ENCODE peak calls at places on chromosomes 5 and 9, in nine cellular contexts. N, M, Y, C, X, P, F, B and G are unnamed samples.

GRCh38 chr5:130400091-130400490 is 495.8 kb downstream of the CHSY3 start:
- DNase-seq in N (no peak), M (no peak), Y (peak; percentile 7), C (no peak), X (no peak), P (no peak), F (peak; percentile 42), B (no peak), G (no peak)

GRCh38 chr9:36862206-36863145 is 171.6 kb downstream of the PAX5 start:
- DNase-seq in N (peak; percentile 46), M (no peak), Y (peak; percentile 46), C (no peak), X (peak; percentile 62), P (no peak), F (peak; percentile 40), B (peak; percentile 80), G (no peak)

GRCh38 chr5:119347996-119348395 is 7.8 kb upstream of the TNFAIP8 start:
- DNase-seq in N (no peak), M (no peak), Y (no peak), C (no peak), X (no peak), P (no peak), F (no peak), B (peak; percentile 24), G (no peak)

GRCh38 chr5:94863951-94864350 is 245.5 kb downstream of the SLF1 start:
- DNase-seq in N (no peak), M (no peak), Y (no peak), C (no peak), X (no peak), P (no peak), F (no peak), B (no peak), G (no peak)

GRCh38 chr5:139273572-139274264 is 19.8 kb upstream of the MATR3 start:
- DNase-seq in N (peak; percentile 94), M (peak; percentile 94), Y (peak; percentile 82), C (peak; percentile 57), X (peak; percentile 93), P (peak; percentile 96), F (peak; percentile 81), B (peak; percentile 97), G (no peak)

GRCh38 chr9:124590886-124591641 is 83.9 kb upstream of the NR5A1 start:
- DNase-seq in N (peak; percentile 39), M (no peak), Y (no peak), C (no peak), X (no peak), P (no peak), F (no peak), B (no peak), G (no peak)

GRCh38 chr5:162174358-162174757 is 106.8 kb downstream of the GABRG2 start:
- DNase-seq in N (no peak), M (no peak), Y (no peak), C (no peak), X (no peak), P (no peak), F (no peak), B (no peak), G (no peak)

GRCh38 chr5:175895701-175896102 is 24.3 kb downstream of the CPLX2 start:
- DNase-seq in N (no peak), M (no peak), Y (no peak), C (no peak), X (no peak), P (no peak), F (no peak), B (no peak), G (no peak)

GRCh38 chr9:99690573-99690972 is 131.1 kb upstream of the NR4A3 start:
- DNase-seq in N (no peak), M (no peak), Y (no peak), C (no peak), X (no peak), P (no peak), F (no peak), B (no peak), G (no peak)

GRCh38 chr5:55188656-55189380 is 15.8 kb upstream of the CDC20B start:
- DNase-seq in N (no peak), M (no peak), Y (no peak), C (no peak), X (no peak), P (no peak), F (no peak), B (no peak), G (no peak)

GRCh38 chr9:3674561-3674960 is 148.8 kb upstream of the RFX3 start:
- DNase-seq in N (no peak), M (no peak), Y (no peak), C (no peak), X (no peak), P (no peak), F (no peak), B (no peak), G (no peak)

GRCh38 chr9:35603986-35604577 is 980 bp upstream of the TESK1 start:
- DNase-seq in N (peak; percentile 100), M (peak; percentile 100), Y (peak; percentile 98), C (peak; percentile 99), X (peak; percentile 100), P (peak; percentile 100), F (peak; percentile 100), B (peak; percentile 97), G (peak; percentile 100)
- TF ChIP-seq POLR2AphosphoS5 in N (peak; percentile 87), M (peak; percentile 78), Y (peak; percentile 84), C (peak; percentile 88), X (peak; percentile 87), P (peak; percentile 99), F (no peak), B (peak; percentile 85), G (peak; percentile 99)

DNA sequence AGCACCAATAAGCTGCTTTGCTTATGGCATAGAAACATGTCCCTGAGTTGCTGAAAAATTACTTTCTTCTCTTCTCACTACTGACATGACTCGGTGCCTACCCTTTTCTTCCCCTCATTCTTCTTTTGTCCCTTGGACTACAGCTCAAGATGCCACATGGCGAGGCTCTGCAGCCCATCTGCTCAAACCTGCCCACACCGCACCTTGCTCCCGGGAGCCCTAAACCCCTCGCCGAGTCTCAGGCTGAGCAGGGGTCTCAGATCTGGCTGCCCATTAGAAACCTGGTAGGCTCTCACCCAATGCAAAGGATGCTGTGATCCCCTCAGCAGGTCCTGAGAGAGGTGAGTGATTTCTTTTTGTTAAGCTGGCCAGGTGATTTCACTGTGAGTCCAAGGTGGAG is 251.7 kb upstream of the IRX1 start:
- DNase-seq in N (no peak), M (peak; percentile 40), Y (no peak), C (no peak), X (no peak), P (no peak), F (no peak), B (no peak), G (no peak)
- H3K9me3 ChIP-seq in N (no peaks in the 10 kb centered on the region), M (no peaks in the 10 kb centered on the region), Y (no peaks in the 10 kb centered on the region), C (no peaks in the 10 kb centered on the region), X (peaks cover 9% of the 10 kb centered on the region), P (no peaks in the 10 kb centered on the region), F (peaks cover 4% of the 10 kb centered on the region), B (no peaks in the 10 kb centered on the region), G (no peaks in the 10 kb centered on the region)

GRCh38 chr5:149583394-149583793 is 2.1 kb downstream of the ARHGEF37 start:
- DNase-seq in N (peak; percentile 30), M (no peak), Y (no peak), C (no peak), X (peak; percentile 76), P (no peak), F (peak; percentile 72), B (no peak), G (peak; percentile 78)

GRCh38 chr5:149581192-149581861 is at the start of gene ARHGEF37:
- DNase-seq in N (peak; percentile 91), M (peak; percentile 96), Y (peak; percentile 12), C (peak; percentile 88), X (peak; percentile 96), P (peak; percentile 95), F (peak; percentile 93), B (peak; percentile 87), G (peak; percentile 83)

GRCh38 chr5:149580808-149581191 is 498 bp upstream of the ARHGEF37 start:
- DNase-seq in N (no peak), M (no peak), Y (no peak), C (no peak), X (no peak), P (no peak), F (no peak), B (no peak), G (no peak)

GRCh38 chr5:149584106-149584505 is 2.8 kb downstream of the ARHGEF37 start:
- DNase-seq in N (no peak), M (no peak), Y (no peak), C (no peak), X (no peak), P (no peak), F (no peak), B (no peak), G (peak; percentile 11)

GRCh38 chr5:149581931-149582768 is 852 bp downstream of the ARHGEF37 start:
- DNase-seq in N (peak; percentile 44), M (no peak), Y (no peak), C (peak; percentile 42), X (peak; percentile 59), P (no peak), F (peak; percentile 93), B (no peak), G (no peak)
- H3K4me3 ChIP-seq in N (peak overlapping the region; percentile 60), M (peak overlapping the region; percentile 67), Y (peak overlapping the region; percentile 60), C (peak overlapping the region; percentile 65), X (peak overlapping the region; percentile 70), P (peak overlapping the region; percentile 81), F (peak overlapping the region; percentile 14), B (peak overlapping the region; percentile 52), G (peak overlapping the region; percentile 75)

GRCh38 chr9:128370752-128371621 is at the start of gene URM1:
- DNase-seq in N (peak; percentile 96), M (peak; percentile 97), Y (peak; percentile 93), C (peak; percentile 95), X (peak; percentile 96), P (peak; percentile 99), F (peak; percentile 98), B (peak; percentile 97), G (peak; percentile 97)

GRCh38 chr9:128371622-128372117 is 496 bp downstream of the URM1 start:
- DNase-seq in N (no peak), M (no peak), Y (no peak), C (no peak), X (no peak), P (no peak), F (peak; percentile 37), B (no peak), G (no peak)

GRCh38 chr9:128372188-128372641 is 1.0 kb downstream of the URM1 start:
- DNase-seq in N (no peak), M (no peak), Y (no peak), C (no peak), X (no peak), P (no peak), F (peak; percentile 60), B (no peak), G (no peak)

GRCh38 chr9:128369024-128369706 is 2.0 kb upstream of the URM1 start:
- DNase-seq in N (no peak), M (no peak), Y (no peak), C (no peak), X (no peak), P (no peak), F (no peak), B (no peak), G (no peak)

DNA sequence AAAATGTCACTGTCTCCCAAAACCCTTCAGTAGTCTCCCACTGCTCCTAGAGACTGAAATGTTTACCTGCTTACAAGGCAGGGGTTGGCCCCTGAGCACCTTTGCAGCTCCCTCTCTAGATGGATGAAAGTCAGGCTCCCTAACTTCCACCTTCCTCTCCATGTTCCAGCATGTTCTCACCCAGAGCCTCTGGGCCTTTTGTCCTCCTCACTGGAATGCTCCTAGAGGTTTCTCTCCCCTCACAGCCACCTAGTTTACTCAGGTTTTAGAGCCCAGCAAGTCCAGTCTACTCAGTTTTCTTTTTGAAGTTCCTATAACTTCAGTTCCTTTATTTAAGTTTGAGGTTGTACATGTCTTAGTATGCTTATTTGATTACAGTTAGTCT is 815 bp upstream of the URM1 start:
- DNase-seq in N (no peak), M (no peak), Y (no peak), C (no peak), X (no peak), P (no peak), F (no peak), B (no peak), G (no peak)
- TF ChIP-seq POLR2AphosphoS5 in N (no peak), M (no peak), Y (no peak), C (no peak), X (no peak), P (no peak), F (no peak), B (no peak), G (no peak)